ENCODE peak calls at places on chromosomes 4 and X, in five cellular contexts. C is GM23248, D is HCT116, O is PC-3, P is hepatocyte. V is an unnamed sample. For H3K9me2, the result is how much of the 10 kb centered on the place peaks cover.

GRCh38 chrX:85570496-85570895 is 191.0 kb upstream of the POF1B start:
- DNase-seq in C (no peak), O (no peak), P (no peak), D (no peak), V (no peak)

GRCh38 chrX:134846042-134846441 is 144.7 kb upstream of the SMIM10 start:
- DNase-seq in D (no peak), O (no peak), C (no peak), P (no peak), V (no peak)

GRCh38 chr4:143405197-143405730 is 68.6 kb downstream of the GAB1 start:
- DNase-seq in O (no peak), P (no peak), D (no peak), C (no peak), V (no peak)

GRCh38 chr4:37008199-37008598 is 236.3 kb upstream of the NWD2 start:
- DNase-seq in D (no peak), P (peak), O (peak), C (no peak), V (no peak)

GRCh38 chrX:15311119-15311518 is 4.3 kb downstream of the ASB11 start:
- DNase-seq in D (no peak), O (no peak), P (no peak), C (no peak), V (no peak)

GRCh38 chr4:48546336-48546735 is 56.3 kb downstream of the ZAR1 start:
- DNase-seq in O (peak), P (peak), C (peak), D (peak), V (peak)

GRCh38 chr4:79413032-79413431 is 5.0 kb upstream of the GK2 start:
- DNase-seq in O (no peak), P (no peak), D (no peak), C (no peak), V (no peak)

GRCh38 chr4:76948441-76949292 is 885 bp upstream of the SEPTIN11 start:
- DNase-seq in D (peak), P (peak), O (peak), C (peak), V (peak)

GRCh38 chrX:71315917-71316316 is 14.4 kb downstream of the ITGB1BP2 start:
- DNase-seq in P (no peak), C (peak), O (no peak), D (no peak), V (no peak)

GRCh38 chrX:11367609-11368430 is 74.6 kb downstream of the AMELX start:
- DNase-seq in O (peak), P (no peak), C (no peak), D (no peak), V (no peak)

GRCh38 chr4:8435656-8436121 is 4.8 kb downstream of the ACOX3 start:
- DNase-seq in C (peak), P (no peak), D (no peak), O (no peak), V (peak)

GRCh38 chrX:100408643-100409315 is 1.3 kb downstream of the PCDH19 start:
- DNase-seq in D (no peak), O (no peak), P (peak), C (no peak), V (no peak)

GRCh38 chrX:101417981-101418841 is 10.2 kb downstream of the HNRNPH2 start:
- DNase-seq in C (peak), D (no peak), P (peak), O (no peak), V (peak)

GRCh38 chr4:39446842-39447573 is 11.7 kb downstream of the RPL9 start:
- DNase-seq in P (peak), D (no peak), O (peak), C (peak), V (peak)

GRCh38 chr4:133130171-133130570 is 18.9 kb upstream of the PCDH10 start:
- DNase-seq in D (no peak), C (no peak), P (no peak), O (no peak), V (no peak)

GRCh38 chr4:73690051-73690744 is 50.2 kb upstream of the CXCL8 start:
- DNase-seq in O (peak), D (no peak), P (no peak), C (peak), V (no peak)

GRCh38 chr4:78061939-78062603 is 4.9 kb downstream of the FRAS1 start:
- DNase-seq in C (peak), O (no peak), P (no peak), D (no peak), V (no peak)

GRCh38 chrX:37846141-37846540 is 1.2 kb downstream of the DYNLT3 start:
- DNase-seq in C (peak), P (no peak), O (peak), D (no peak), V (no peak)

GRCh38 chrX:10235851-10236250 is 79.1 kb downstream of the CLCN4 start:
- DNase-seq in P (no peak), C (peak), D (no peak), O (no peak), V (no peak)

GRCh38 chrX:85941275-85941674 is 106.1 kb downstream of the CHM start:
- DNase-seq in O (no peak), D (no peak), C (no peak), P (no peak), V (no peak)

GRCh38 chr4:156837625-156838345 is 133.8 kb downstream of the PDGFC start:
- DNase-seq in D (no peak), P (no peak), O (no peak), C (no peak), V (no peak)

DNA sequence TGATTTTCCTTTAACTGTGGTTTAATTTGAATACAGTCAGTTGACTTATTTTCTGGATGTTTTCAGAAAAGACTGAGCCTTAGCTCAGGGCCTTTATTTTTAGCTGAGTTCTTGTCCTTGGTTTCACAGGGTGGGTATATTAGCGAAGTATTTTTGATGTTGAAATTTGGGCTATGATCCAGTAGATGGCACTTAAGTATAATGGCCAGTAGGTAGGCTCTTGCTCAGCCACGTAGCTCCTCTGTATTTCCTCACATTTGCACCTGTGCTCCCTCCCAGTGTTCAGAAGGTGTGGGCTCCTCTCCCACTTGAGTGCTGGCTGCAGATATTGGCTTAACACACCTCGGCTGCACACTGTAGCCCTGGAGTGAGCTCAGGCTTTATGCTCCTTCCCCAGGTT is 549.9 kb upstream of the AMOT start:
- DNase-seq in C (no peak), D (no peak), O (peak), P (no peak), V (no peak)
- H3K9me2 ChIP-seq in C (under half), D (under half), O (under half), P (under half), V (under half)

GRCh38 chrX:105803891-105804290 is 18.4 kb upstream of the NRK start:
- DNase-seq in P (no peak), D (no peak), C (no peak), O (no peak), V (no peak)
- H3K4me3 ChIP-seq in P (no peak), D (no peak), C (no peak), O (no peak), V (no peak)

DNA sequence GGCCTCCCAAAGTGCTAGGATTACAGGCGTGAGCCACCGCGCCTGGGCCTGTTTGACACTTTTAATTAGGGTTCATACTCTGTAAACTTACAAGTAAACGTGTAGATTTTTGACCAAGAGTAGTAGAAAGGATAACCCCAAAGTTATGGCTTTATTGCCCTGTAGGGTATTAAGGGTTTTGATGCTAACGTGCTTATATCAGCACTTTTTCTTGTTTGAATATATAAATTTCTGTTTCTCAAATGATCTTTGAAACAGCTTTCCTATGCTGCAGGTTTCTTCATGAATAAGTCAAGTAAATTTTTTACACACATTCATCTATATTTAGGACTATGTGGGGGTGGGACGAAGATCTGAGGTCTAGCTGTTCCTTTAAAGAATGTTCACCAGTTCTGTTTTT is 29.3 kb upstream of the REPS2 start:
- DNase-seq in O (no peak), D (no peak), C (no peak), P (no peak), V (peak)
- H3K9me2 ChIP-seq in O (under half), D (under half), C (under half), P (under half), V (under half)

DNA sequence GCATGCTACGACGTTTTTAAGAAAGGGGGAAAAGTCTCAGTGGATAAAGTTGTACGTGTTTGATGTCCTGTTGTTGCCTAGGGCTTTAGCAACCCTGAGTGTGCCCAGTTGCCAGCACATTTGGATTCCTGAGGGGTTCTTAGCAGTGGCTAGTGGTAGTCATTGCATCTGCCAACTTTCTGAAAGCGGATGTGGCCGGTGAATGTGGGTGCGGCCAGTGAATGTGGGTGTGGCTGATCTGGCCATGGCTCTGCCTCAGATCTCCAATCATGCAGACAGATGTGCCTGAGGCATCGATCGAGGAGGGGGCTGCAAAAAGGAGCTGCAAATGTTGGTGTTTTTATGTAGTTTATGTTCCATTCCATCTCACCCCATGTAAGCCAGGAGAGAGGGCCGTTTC is 41.5 kb upstream of the FAT1 start:
- DNase-seq in O (no peak), D (peak), C (peak), P (peak), V (no peak)
- H3K4me3 ChIP-seq in O (no peak), D (peak), C (no peak), P (no peak), V (no peak)

DNA sequence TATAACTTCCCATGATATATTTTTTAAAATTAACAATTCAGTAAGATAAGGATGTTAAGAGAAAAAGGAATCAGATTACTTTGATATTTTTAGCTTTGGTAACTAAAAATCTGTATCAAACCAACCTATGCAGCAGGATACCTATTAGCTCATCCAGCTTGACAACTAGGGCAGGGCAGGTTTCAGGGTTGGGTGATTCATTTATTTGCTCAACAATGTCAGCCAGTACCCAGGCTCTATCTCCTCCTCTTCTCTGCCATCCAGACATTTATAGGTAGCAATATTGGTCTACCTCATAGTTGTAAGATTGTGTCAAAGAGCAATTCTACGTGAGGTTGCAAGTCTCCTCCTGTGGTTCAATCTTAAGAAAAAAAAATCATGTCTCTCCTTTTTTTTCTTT is 421.9 kb downstream of the ANKRD50 start:
- DNase-seq in P (peak), C (no peak), O (peak), D (no peak), V (no peak)
- H3K9me2 ChIP-seq in P (under half), C (under half), O (under half), D (under half), V (under half)

DNA sequence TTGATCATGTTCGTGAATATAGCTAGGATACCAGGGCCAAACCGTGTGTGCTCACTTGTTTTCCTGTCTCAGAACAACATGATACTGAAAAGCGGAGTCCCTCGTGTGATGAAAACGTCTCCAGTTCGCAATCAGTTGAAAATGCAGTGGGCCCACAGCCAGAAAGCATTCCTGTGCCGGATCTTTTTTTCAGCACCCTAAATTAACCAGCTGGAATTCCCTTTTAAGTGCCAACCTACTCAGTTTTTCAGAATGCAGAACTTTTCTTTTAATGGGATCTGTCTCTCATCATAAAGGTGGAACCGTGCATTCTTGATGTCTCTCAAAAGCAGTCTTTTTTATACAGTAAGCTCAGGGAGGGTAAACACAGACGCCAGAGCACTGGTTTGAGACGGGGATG is 130.8 kb upstream of the FRG1 start:
- DNase-seq in O (no peak), C (no peak), P (no peak), D (no peak), V (no peak)
- H3K4me3 ChIP-seq in O (no peak), C (no peak), P (no peak), D (no peak), V (no peak)

GRCh38 chrX:793216-793770 is 162.7 kb downstream of the SHOX start:
- DNase-seq in D (no peak), O (no peak), P (no peak), C (no peak), V (no peak)

GRCh38 chrX:790780-791360 is 160.3 kb downstream of the SHOX start:
- DNase-seq in C (no peak), P (no peak), O (no peak), D (no peak), V (no peak)

GRCh38 chrX:791479-792034 is 161.0 kb downstream of the SHOX start:
- DNase-seq in C (no peak), P (no peak), O (no peak), D (no peak), V (no peak)

GRCh38 chrX:789096-789495 is 158.5 kb downstream of the SHOX start:
- DNase-seq in D (no peak), C (no peak), O (no peak), P (no peak), V (no peak)

DNA sequence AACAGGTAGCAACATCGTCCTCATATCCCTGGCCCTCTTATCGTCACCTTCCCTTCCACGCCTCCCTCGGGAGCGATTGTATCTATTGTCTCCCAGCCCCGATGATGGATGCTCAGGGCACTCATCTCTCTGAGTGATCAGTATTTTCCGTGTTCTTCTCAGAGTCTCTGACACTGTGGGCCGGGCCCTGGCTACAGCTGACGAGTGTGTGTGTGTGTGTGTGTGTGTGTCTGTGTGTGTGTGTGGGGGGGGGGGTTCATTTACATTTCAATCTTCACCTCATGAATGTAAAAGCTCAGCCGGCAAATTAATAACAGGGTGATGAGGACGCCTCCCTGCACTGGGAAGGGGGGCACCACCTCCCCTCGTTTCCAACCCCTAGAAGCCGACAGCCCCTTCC is 159.4 kb downstream of the SHOX start:
- DNase-seq in O (no peak), P (no peak), D (no peak), C (no peak), V (no peak)
- H3K9me2 ChIP-seq in O (under half), P (under half), D (under half), C (under half), V (under half)

GRCh38 chr4:128589384-128589957 is 220.0 kb upstream of the JADE1 start:
- DNase-seq in C (no peak), P (no peak), D (no peak), O (no peak), V (no peak)

GRCh38 chr4:128590773-128591172 is 218.7 kb upstream of the JADE1 start:
- DNase-seq in P (no peak), D (no peak), O (no peak), C (no peak), V (no peak)

GRCh38 chr4:128590034-128590740 is 219.3 kb upstream of the JADE1 start:
- DNase-seq in P (no peak), D (no peak), O (no peak), C (no peak), V (no peak)

GRCh38 chr4:128583753-128584712 is 225.5 kb upstream of the JADE1 start:
- DNase-seq in P (no peak), D (no peak), O (no peak), C (peak), V (no peak)

DNA sequence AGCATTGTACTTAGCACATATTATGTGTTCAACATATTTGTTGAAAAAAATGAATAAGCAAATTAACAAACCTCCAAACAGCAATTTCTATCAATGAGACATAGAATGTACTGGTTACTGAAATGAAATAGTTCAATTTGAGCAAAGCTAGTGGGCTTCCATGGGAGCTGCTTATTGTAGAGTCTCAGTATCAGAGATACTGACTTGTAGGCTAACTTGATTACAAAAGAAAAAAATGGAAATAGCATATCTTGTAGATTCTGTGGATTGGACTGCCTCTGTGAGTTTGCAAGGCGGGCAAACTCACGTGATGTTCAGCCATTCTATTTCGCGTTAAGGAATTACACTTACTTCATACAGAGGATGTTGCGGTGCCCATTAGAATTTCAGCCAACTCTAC is 222.1 kb upstream of the JADE1 start:
- DNase-seq in D (no peak), C (no peak), P (no peak), O (no peak), V (no peak)
- H3K4me3 ChIP-seq in D (no peak), C (no peak), P (no peak), O (no peak), V (no peak)

DNA sequence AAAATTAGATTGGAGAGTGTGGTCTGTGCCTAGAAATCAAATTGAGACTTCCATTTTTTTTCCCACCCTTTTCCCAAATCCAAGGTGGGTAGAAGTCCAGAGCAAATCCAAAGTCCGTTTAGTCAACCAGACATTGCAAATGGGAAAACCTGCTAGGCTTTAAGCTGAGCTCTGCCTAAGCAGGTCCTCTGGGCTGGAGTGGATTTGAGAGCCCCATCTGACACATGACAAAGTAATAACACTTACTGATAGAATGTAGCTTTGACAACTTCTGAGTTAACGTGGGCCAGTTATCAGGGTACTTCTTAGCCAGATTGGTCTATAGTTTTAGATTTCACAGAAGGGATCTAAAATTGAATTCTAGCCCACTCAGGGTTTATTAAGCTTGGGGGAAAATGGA is 242.3 kb downstream of the GALNTL6 start:
- DNase-seq in O (no peak), D (no peak), P (no peak), C (no peak), V (no peak)
- H3K9me2 ChIP-seq in O (under half), D (under half), P (under half), C (under half), V (under half)